ENCODE peak calls at places on chromosomes 13 and 19, in nine cellular contexts. N is activated CD4-positive, alpha-beta T cell treated with anti-CD3 and anti-CD28 coated beads, Interleukin-2, amount 50 U/mL, for 4 hours; K is T-helper 17 cell; X is stimulated activated CD8-positive, alpha-beta memory T cell treated with anti-CD3 and anti-CD28 coated beads, Interleukin-4, amount 100 ng/mL, for 1 hour; V is cardiac fibroblast; L is iris pigment epithelial cell; S is neural progenitor cell; C is stromal cell of bone marrow; J is M059J. G is an unnamed sample.

GRCh38 chr19:1254081-1254527 is 5.7 kb downstream of the MIDN start:
- DNase-seq in N (no peak), K (no peak), X (no peak), V (no peak), L (peak; percentile 21), S (no peak), C (no peak), J (no peak), G (no peak)

GRCh38 chr13:37709318-37709717 is 110.8 kb upstream of the POSTN start:
- DNase-seq in N (no peak), K (no peak), X (no peak), V (no peak), L (no peak), S (no peak), C (no peak), J (no peak), G (no peak)

GRCh38 chr19:45601524-45602522 is at the start of gene GPR4:
- DNase-seq in N (no peak), K (no peak), X (no peak), V (peak; percentile 63), L (no peak), S (peak; percentile 81), C (no peak), J (no peak), G (peak; percentile 53)

GRCh38 chr13:113905942-113906341 is 42.1 kb upstream of the GAS6 start:
- DNase-seq in N (no peak), K (no peak), X (no peak), V (no peak), L (no peak), S (no peak), C (no peak), J (no peak), G (no peak)

GRCh38 chr13:77660841-77661250 is 36.6 kb upstream of the SLAIN1 start:
- DNase-seq in N (no peak), K (no peak), X (no peak), V (no peak), L (no peak), S (no peak), C (no peak), J (no peak), G (no peak)

GRCh38 chr13:28568286-28568685 is 73.4 kb upstream of the FLT1 start:
- DNase-seq in N (no peak), K (no peak), X (no peak), V (peak; percentile 58), L (peak; percentile 26), S (no peak), C (no peak), J (peak; percentile 13), G (peak; percentile 20)

GRCh38 chr19:50823389-50824042 is at the start of gene KLK1:
- DNase-seq in N (no peak), K (no peak), X (no peak), V (no peak), L (no peak), S (no peak), C (no peak), J (no peak), G (no peak)

GRCh38 chr13:52830946-52831345 is 17.5 kb downstream of the PCDH8 start:
- DNase-seq in N (no peak), K (no peak), X (no peak), V (no peak), L (peak; percentile 36), S (no peak), C (no peak), J (peak; percentile 8), G (no peak)

GRCh38 chr13:76314495-76314894 is 571.7 kb downstream of the KCTD12 start:
- DNase-seq in N (no peak), K (no peak), X (no peak), V (no peak), L (no peak), S (no peak), C (no peak), J (no peak), G (no peak)

GRCh38 chr13:100658363-100658762 is 16.2 kb downstream of the TMTC4 start:
- DNase-seq in N (no peak), K (no peak), X (no peak), V (no peak), L (no peak), S (no peak), C (no peak), J (no peak), G (no peak)

GRCh38 chr19:13173129-13173737 is 23.0 kb downstream of the IER2 start:
- DNase-seq in N (no peak), K (no peak), X (no peak), V (no peak), L (no peak), S (no peak), C (no peak), J (no peak), G (peak; percentile 2)

GRCh38 chr19:5694167-5694951 is 4.3 kb downstream of the RPL36 start:
- DNase-seq in N (no peak), K (no peak), X (no peak), V (no peak), L (no peak), S (no peak), C (no peak), J (no peak), G (no peak)

GRCh38 chr19:38592940-38593339 is 24.8 kb downstream of the MAP4K1 start:
- DNase-seq in N (no peak), K (no peak), X (no peak), V (no peak), L (no peak), S (no peak), C (no peak), J (no peak), G (no peak)

GRCh38 chr13:113077953-113078894 is 27.4 kb upstream of the F7 start:
- DNase-seq in N (no peak), K (no peak), X (no peak), V (no peak), L (no peak), S (no peak), C (no peak), J (no peak), G (no peak)

GRCh38 chr13:77478645-77478997 is 56.9 kb upstream of the SCEL start:
- DNase-seq in N (no peak), K (no peak), X (no peak), V (no peak), L (no peak), S (no peak), C (no peak), J (no peak), G (no peak)

GRCh38 chr13:99151516-99151915 is 49.1 kb upstream of the UBAC2 start:
- DNase-seq in N (no peak), K (no peak), X (no peak), V (peak; percentile 36), L (peak; percentile 86), S (no peak), C (peak; percentile 48), J (peak; percentile 94), G (peak; percentile 55)

GRCh38 chr19:33535176-33535575 is 13.6 kb upstream of the PEPD start:
- DNase-seq in N (no peak), K (no peak), X (no peak), V (no peak), L (peak; percentile 34), S (no peak), C (peak; percentile 6), J (peak; percentile 51), G (no peak)

GRCh38 chr13:105370011-105370645 is 1165.3 kb downstream of the EFNB2 start:
- DNase-seq in N (no peak), K (no peak), X (no peak), V (no peak), L (peak; percentile 31), S (no peak), C (no peak), J (no peak), G (no peak)

GRCh38 chr13:113769881-113770280 is 10.9 kb downstream of the TMEM255B start:
- DNase-seq in N (no peak), K (no peak), X (no peak), V (no peak), L (no peak), S (no peak), C (no peak), J (no peak), G (no peak)

GRCh38 chr19:50358483-50359431 is 6.7 kb downstream of the NAPSA start:
- DNase-seq in N (peak; percentile 63), K (peak; percentile 71), X (peak; percentile 72), V (peak; percentile 61), L (no peak), S (no peak), C (no peak), J (no peak), G (peak; percentile 72)

GRCh38 chr19:39351537-39352037 is 9.4 kb downstream of the SAMD4B start:
- DNase-seq in N (no peak), K (no peak), X (no peak), V (no peak), L (peak; percentile 14), S (no peak), C (peak; percentile 72), J (no peak), G (peak; percentile 22)

GRCh38 chr19:44308011-44308410 is 3.2 kb upstream of the ZNF235 start:
- DNase-seq in N (no peak), K (no peak), X (no peak), V (no peak), L (peak; percentile 49), S (no peak), C (no peak), J (peak; percentile 26), G (peak; percentile 35)

GRCh38 chr19:56661248-56661647 is 10.3 kb downstream of the ZNF835 start:
- DNase-seq in N (no peak), K (no peak), X (no peak), V (no peak), L (no peak), S (no peak), C (no peak), J (no peak), G (no peak)

GRCh38 chr19:17052439-17052838 is 22.8 kb downstream of the HAUS8 start:
- DNase-seq in N (no peak), K (peak; percentile 22), X (no peak), V (peak; percentile 72), L (peak; percentile 60), S (peak; percentile 76), C (peak; percentile 22), J (peak; percentile 43), G (peak; percentile 80)

GRCh38 chr19:2994588-2995131 is 17.3 kb downstream of the TLE6 start:
- DNase-seq in N (no peak), K (no peak), X (no peak), V (no peak), L (no peak), S (no peak), C (no peak), J (no peak), G (no peak)

GRCh38 chr13:19596960-19597361 is 35.6 kb upstream of the TPTE2 start:
- DNase-seq in N (no peak), K (no peak), X (no peak), V (no peak), L (peak; percentile 71), S (no peak), C (no peak), J (peak; percentile 76), G (no peak)